ENCODE peak calls at places on chromosomes 12 and 14, in ten cellular contexts. E is ovary, D is heart left ventricle, H is endothelial cell of umbilical vein, X is IMR-90, P is transverse colon, A is K562, O is right lobe of liver, N is HCT116, F is esophagus squamous epithelium. K is an unnamed sample.

GRCh38 chr12:38956337-38956736 is 50.9 kb upstream of the CPNE8 start:
- DNase-seq in A (no peak), X (no peak), D (no peak), P (no peak), F (no peak), H (no peak), O (no peak), N (no peak), E (no peak), K (no peak)

GRCh38 chr14:76045773-76046172 is 60.2 kb downstream of the IFT43 start:
- DNase-seq in X (no peak), P (no peak), H (no peak), N (no peak), E (no peak), O (no peak), A (no peak), D (no peak), F (no peak), K (no peak)

GRCh38 chr14:99267871-99268775 is 3.9 kb downstream of the BCL11B start:
- DNase-seq in A (no peak), O (no peak), P (no peak), N (no peak), H (no peak), X (no peak), D (no peak), F (no peak), E (no peak), K (no peak)

GRCh38 chr14:66206554-66206953 is 279.6 kb upstream of the CCDC196 start:
- DNase-seq in E (no peak), D (no peak), N (no peak), A (no peak), O (no peak), P (no peak), F (no peak), H (no peak), X (no peak), K (no peak)

GRCh38 chr12:102216086-102216691 is 18.6 kb upstream of the PMCH start:
- DNase-seq in X (peak; percentile 83), O (no peak), F (no peak), P (no peak), D (no peak), N (peak; percentile 35), E (no peak), H (peak; percentile 55), A (no peak), K (no peak)

GRCh38 chr14:63960926-63961567 is 108.2 kb downstream of the SYNE2 start:
- DNase-seq in F (no peak), A (no peak), D (no peak), N (no peak), H (peak; percentile 46), E (no peak), O (no peak), P (no peak), X (peak; percentile 60), K (no peak)

GRCh38 chr12:53791735-53792326 is 40.1 kb upstream of the CISTR start:
- DNase-seq in X (no peak), P (no peak), H (no peak), O (no peak), D (no peak), E (no peak), A (peak; percentile 27), N (peak; percentile 38), F (no peak), K (no peak)

GRCh38 chr12:26817183-26817591 is 15.8 kb downstream of the ITPR2 start:
- DNase-seq in E (no peak), H (no peak), O (no peak), D (no peak), F (no peak), N (no peak), X (no peak), P (no peak), A (no peak), K (no peak)

GRCh38 chr12:48159976-48160525 is 2.7 kb upstream of the ASB8 start:
- DNase-seq in E (no peak), X (peak; percentile 21), D (no peak), P (no peak), O (no peak), H (no peak), A (no peak), N (no peak), F (no peak), K (no peak)

GRCh38 chr14:71062581-71063303 is 155.5 kb downstream of the PCNX1 start:
- DNase-seq in H (no peak), F (no peak), E (no peak), O (no peak), P (no peak), N (no peak), D (no peak), X (peak; percentile 45), A (no peak), K (no peak)

GRCh38 chr14:35533357-35534129 is 421 bp upstream of the INSM2 start:
- DNase-seq in F (no peak), O (peak; percentile 60), H (peak; percentile 60), D (peak; percentile 42), P (peak; percentile 67), X (peak; percentile 34), E (no peak), A (peak; percentile 66), N (no peak), K (peak; percentile 58)

GRCh38 chr14:53126705-53127104 is 26.4 kb downstream of the DDHD1 start:
- DNase-seq in O (no peak), E (no peak), N (no peak), F (no peak), H (no peak), D (no peak), X (no peak), A (no peak), P (no peak), K (no peak)

GRCh38 chr14:79783061-79783460 is 428.2 kb downstream of the DIO2 start:
- DNase-seq in A (no peak), N (no peak), E (no peak), F (no peak), X (no peak), O (no peak), H (no peak), D (no peak), P (no peak), K (no peak)

GRCh38 chr14:101962503-101962874 is 1.9 kb upstream of the DYNC1H1 start:
- DNase-seq in A (peak; percentile 66), N (peak; percentile 21), H (no peak), P (peak; percentile 64), O (no peak), X (peak; percentile 93), F (no peak), D (peak; percentile 86), E (peak; percentile 58), K (peak; percentile 81)

GRCh38 chr12:109098142-109098652 is 800 bp downstream of the UNG start:
- DNase-seq in N (no peak), D (peak; percentile 84), O (peak; percentile 76), P (peak; percentile 73), H (no peak), E (peak; percentile 80), F (no peak), X (peak; percentile 60), A (no peak), K (peak; percentile 86)

GRCh38 chr14:50832935-50833607 is 2.1 kb upstream of the NIN start:
- DNase-seq in E (no peak), F (no peak), O (no peak), X (peak; percentile 11), D (no peak), P (no peak), N (no peak), A (no peak), H (no peak), K (no peak)

GRCh38 chr12:30796508-30796780 is 41.7 kb upstream of the CAPRIN2 start:
- DNase-seq in P (peak; percentile 13), H (no peak), A (peak; percentile 36), O (no peak), D (peak; percentile 37), E (peak; percentile 32), F (no peak), N (no peak), X (peak; percentile 67), K (peak; percentile 25)

DNA sequence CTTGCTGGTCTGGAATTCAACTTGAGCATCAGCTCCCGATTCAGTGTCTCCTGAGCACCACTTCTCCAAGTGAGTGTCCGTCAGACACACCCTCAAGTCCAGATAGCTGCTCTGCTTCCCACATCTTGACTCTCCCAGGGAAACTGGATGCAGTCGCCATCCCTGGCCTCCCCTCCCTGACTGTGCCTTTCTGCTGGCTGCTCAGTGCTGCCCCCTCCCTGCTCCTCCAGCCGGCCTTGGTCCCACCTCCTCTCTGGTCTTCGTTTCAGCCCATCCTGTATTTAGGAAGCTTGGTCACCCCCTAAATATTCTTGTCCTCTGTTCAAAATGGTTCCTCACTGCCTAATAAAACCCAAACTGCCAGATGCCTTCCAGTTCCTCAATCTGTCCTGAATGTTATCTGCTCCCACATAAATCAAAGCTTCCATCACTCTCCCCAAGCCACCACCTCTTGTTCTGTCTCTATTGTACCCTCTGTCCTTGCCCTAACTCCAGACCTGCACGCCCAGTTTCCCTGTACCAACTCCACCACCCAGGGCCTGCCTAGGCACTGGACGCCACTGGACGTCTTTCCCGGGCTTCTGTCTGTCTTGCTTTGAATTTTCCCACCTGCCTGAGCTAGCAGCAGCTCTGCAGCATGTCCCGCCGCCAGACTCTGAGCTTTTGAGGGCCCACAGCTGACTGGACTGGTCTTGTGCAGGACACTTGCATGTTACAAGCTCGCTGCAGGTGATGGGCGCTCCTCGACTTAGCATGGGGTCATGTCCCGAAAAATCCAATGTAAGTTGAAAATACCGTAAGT is 33.8 kb downstream of the CCDC92 start:
- DNase-seq in O (no peak), P (no peak), A (peak; percentile 55), N (no peak), E (no peak), F (no peak), H (no peak), D (no peak), X (no peak), K (no peak)
- TF ChIP-seq CTCF in O (no peak), P (no peak), A (peak; percentile 61), N (peak; percentile 3), E (no peak), F (no peak), H (peak; percentile 24), D (peak; percentile 17), X (peak; percentile 39), K (peak; percentile 28)

GRCh38 chr12:132523576-132524331 is 33.8 kb downstream of the FBRSL1 start:
- DNase-seq in D (peak; percentile 66), F (no peak), E (peak; percentile 65), O (peak; percentile 81), X (peak; percentile 24), H (peak; percentile 28), A (peak; percentile 81), P (peak; percentile 73), N (no peak), K (peak; percentile 73)
- H3K27ac ChIP-seq in D (no peak overlapping the region), F (no peak overlapping the region), E (no peak overlapping the region), O (no peak overlapping the region), X (no peak overlapping the region), H (no peak overlapping the region), A (no peak overlapping the region), P (no peak overlapping the region), N (no peak overlapping the region), K (no peak overlapping the region)

GRCh38 chr14:91114079-91115065 is 499 bp downstream of the DGLUCY start:
- DNase-seq in P (peak; percentile 75), A (peak; percentile 78), O (peak; percentile 64), F (peak; percentile 39), X (peak; percentile 43), E (no peak), N (peak; percentile 68), D (no peak), H (peak; percentile 91), K (peak; percentile 73)
- TF ChIP-seq POLR2A in P (peak; percentile 67), A (peak; percentile 77), O (peak; percentile 62), F (no peak), X (no peak), E (no peak), N (peak; percentile 28), D (peak; percentile 73), H (peak; percentile 68), K (peak; percentile 68)

GRCh38 chr12:10722502-10722904 is 620 bp downstream of the YBX3 start:
- DNase-seq in N (no peak), H (no peak), D (peak; percentile 63), X (peak; percentile 65), E (peak; percentile 70), F (no peak), O (peak; percentile 60), A (peak; percentile 51), P (peak; percentile 43), K (peak; percentile 47)
- TF ChIP-seq CTCF in N (no peak), H (no peak), D (no peak), X (no peak), E (peak; percentile 41), F (no peak), O (no peak), A (no peak), P (peak; percentile 51), K (no peak)